ENCODE peak calls at places on chromosomes 12 and 14, in seven cellular contexts. B is K562, A is right lobe of liver, J is endothelial cell of umbilical vein, I is gastrocnemius medialis, M is suprapubic skin, Q is esophagus muscularis mucosa. E is an unnamed sample.

GRCh38 chr14:104385189-104386135 is 194.1 kb upstream of the C14orf180 start:
- DNase-seq in B (no peak), A (no peak), J (no peak), I (no peak), M (peak; percentile 44), Q (no peak), E (no peak)

GRCh38 chr12:112750971-112751370 is 40.6 kb upstream of the RPH3A start:
- DNase-seq in B (no peak), A (no peak), J (no peak), I (no peak), M (no peak), Q (no peak), E (no peak)

GRCh38 chr14:72583316-72584272 is 310.3 kb downstream of the DPF3 start:
- DNase-seq in B (no peak), A (no peak), J (no peak), I (no peak), M (no peak), Q (no peak), E (no peak)

GRCh38 chr14:87575378-87575777 is 417.6 kb downstream of the GALC start:
- DNase-seq in B (no peak), A (no peak), J (no peak), I (no peak), M (no peak), Q (no peak), E (no peak)

GRCh38 chr12:26126340-26127284 is 1.8 kb upstream of the BHLHE41 start:
- DNase-seq in B (peak; percentile 51), A (peak; percentile 78), J (peak; percentile 64), I (peak; percentile 89), M (peak; percentile 89), Q (peak; percentile 95), E (peak; percentile 34)

GRCh38 chr12:120468846-120469449 is 600 bp downstream of the SRSF9 start:
- DNase-seq in B (peak; percentile 92), A (peak; percentile 59), J (peak; percentile 47), I (no peak), M (peak; percentile 68), Q (no peak), E (no peak)

GRCh38 chr12:109927622-109928021 is 27.5 kb downstream of the TCHP start:
- DNase-seq in B (peak; percentile 71), A (no peak), J (peak; percentile 47), I (no peak), M (peak; percentile 59), Q (no peak), E (no peak)

GRCh38 chr14:105055736-105056302 is 9.4 kb downstream of the GPR132 start:
- DNase-seq in B (no peak), A (no peak), J (no peak), I (no peak), M (no peak), Q (no peak), E (no peak)

GRCh38 chr12:7090222-7090998 is 1.8 kb downstream of the C1R start:
- DNase-seq in B (no peak), A (peak; percentile 41), J (no peak), I (no peak), M (peak; percentile 62), Q (no peak), E (no peak)

GRCh38 chr12:64400041-64400440 is 4.2 kb upstream of the XPOT start:
- DNase-seq in B (no peak), A (no peak), J (no peak), I (no peak), M (no peak), Q (no peak), E (no peak)

GRCh38 chr14:69281450-69282169 is 21.7 kb downstream of the GALNT16 start:
- DNase-seq in B (no peak), A (no peak), J (no peak), I (no peak), M (no peak), Q (no peak), E (no peak)

GRCh38 chr14:68418192-68419118 is 374.4 kb downstream of the ZFP36L1 start:
- DNase-seq in B (no peak), A (no peak), J (no peak), I (no peak), M (no peak), Q (no peak), E (no peak)

GRCh38 chr12:57609781-57610552 is 1.3 kb upstream of the ARHGEF25 start:
- DNase-seq in B (no peak), A (no peak), J (no peak), I (no peak), M (no peak), Q (no peak), E (no peak)

GRCh38 chr12:65911321-65911720 is 87.0 kb downstream of the HMGA2 start:
- DNase-seq in B (no peak), A (no peak), J (peak; percentile 77), I (no peak), M (no peak), Q (no peak), E (no peak)

GRCh38 chr14:91380610-91381371 is 36.8 kb downstream of the CCDC88C start:
- DNase-seq in B (no peak), A (no peak), J (peak; percentile 19), I (no peak), M (no peak), Q (no peak), E (no peak)

GRCh38 chr14:73245401-73246325 is 8.4 kb downstream of the PAPLN start:
- DNase-seq in B (peak; percentile 82), A (peak; percentile 69), J (peak; percentile 39), I (no peak), M (no peak), Q (no peak), E (no peak)

GRCh38 chr12:107622005-107622404 is 63.6 kb upstream of the PWP1 start:
- DNase-seq in B (peak; percentile 71), A (no peak), J (no peak), I (no peak), M (no peak), Q (no peak), E (no peak)

GRCh38 chr12:46446645-46447044 is 74.1 kb upstream of the SLC38A2 start:
- DNase-seq in B (no peak), A (no peak), J (peak; percentile 76), I (no peak), M (no peak), Q (no peak), E (no peak)

GRCh38 chr12:78038541-78038940 is 207.8 kb downstream of the NAV3 start:
- DNase-seq in B (no peak), A (no peak), J (no peak), I (no peak), M (no peak), Q (no peak), E (no peak)

GRCh38 chr12:55698241-55698955 is 9.3 kb downstream of the ITGA7 start:
- DNase-seq in B (no peak), A (no peak), J (no peak), I (no peak), M (peak; percentile 55), Q (no peak), E (no peak)

GRCh38 chr12:55700255-55701018 is 7.3 kb downstream of the ITGA7 start:
- DNase-seq in B (no peak), A (no peak), J (no peak), I (no peak), M (peak; percentile 54), Q (no peak), E (no peak)

GRCh38 chr12:55699471-55700055 is 8.1 kb downstream of the ITGA7 start:
- DNase-seq in B (no peak), A (no peak), J (no peak), I (no peak), M (peak; percentile 36), Q (no peak), E (no peak)

GRCh38 chr12:55697686-55698085 is 10.0 kb downstream of the ITGA7 start:
- DNase-seq in B (no peak), A (no peak), J (no peak), I (no peak), M (peak; percentile 43), Q (no peak), E (no peak)

GRCh38 chr12:55698965-55699364 is 8.7 kb downstream of the ITGA7 start:
- DNase-seq in B (no peak), A (no peak), J (no peak), I (no peak), M (peak; percentile 39), Q (no peak), E (no peak)
- H3K27ac ChIP-seq in B (no peak overlapping the region), A (no peak overlapping the region), J (no peak overlapping the region), I (peak overlapping the region; percentile 88), M (no peak overlapping the region), Q (peak overlapping the region; percentile 100), E (no peak overlapping the region)

GRCh38 chr12:105257321-105257728 is 21.4 kb upstream of the APPL2 start:
- DNase-seq in B (no peak), A (no peak), J (peak; percentile 14), I (no peak), M (no peak), Q (no peak), E (no peak)

GRCh38 chr12:105262461-105263184 is 26.6 kb upstream of the APPL2 start:
- DNase-seq in B (no peak), A (no peak), J (no peak), I (no peak), M (no peak), Q (peak; percentile 21), E (no peak)

GRCh38 chr12:105259226-105259625 is 23.3 kb upstream of the APPL2 start:
- DNase-seq in B (no peak), A (no peak), J (no peak), I (no peak), M (no peak), Q (no peak), E (no peak)

GRCh38 chr12:105264771-105265170 is 28.8 kb upstream of the APPL2 start:
- DNase-seq in B (no peak), A (no peak), J (no peak), I (no peak), M (no peak), Q (peak; percentile 74), E (no peak)

DNA sequence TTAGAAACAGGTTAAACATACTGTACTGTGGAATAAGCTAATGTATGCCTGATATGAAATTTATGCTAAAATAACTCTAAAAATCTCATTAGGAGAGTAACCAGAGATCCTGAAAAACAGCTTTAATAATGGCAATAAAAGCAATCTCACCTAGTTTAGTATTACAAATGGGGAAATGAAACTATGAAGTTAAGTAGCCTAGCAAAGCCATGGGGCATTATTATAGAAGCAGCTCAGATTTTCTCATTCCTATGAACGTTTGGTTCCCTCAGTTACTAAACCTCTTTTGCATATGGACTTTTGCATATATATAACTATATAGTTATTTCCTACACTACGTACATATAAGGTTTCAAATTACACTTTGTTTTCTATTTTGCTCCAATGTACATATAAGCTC is 25.0 kb upstream of the APPL2 start:
- DNase-seq in B (no peak), A (no peak), J (no peak), I (no peak), M (no peak), Q (no peak), E (no peak)
- TF ChIP-seq POLR2A in B (no peak), A (no peak), J (no peak), I (no peak), M (no peak), Q (no peak), E (no peak)

GRCh38 chr12:48007206-48007605 is 2.9 kb upstream of the COL2A1 start:
- DNase-seq in B (no peak), A (no peak), J (no peak), I (no peak), M (no peak), Q (no peak), E (no peak)
- H3K4me3 ChIP-seq in B (no peak overlapping the region), A (no peak overlapping the region), J (no peak overlapping the region), I (no peak overlapping the region), M (no peak overlapping the region), Q (no peak overlapping the region), E (no peak overlapping the region)

DNA sequence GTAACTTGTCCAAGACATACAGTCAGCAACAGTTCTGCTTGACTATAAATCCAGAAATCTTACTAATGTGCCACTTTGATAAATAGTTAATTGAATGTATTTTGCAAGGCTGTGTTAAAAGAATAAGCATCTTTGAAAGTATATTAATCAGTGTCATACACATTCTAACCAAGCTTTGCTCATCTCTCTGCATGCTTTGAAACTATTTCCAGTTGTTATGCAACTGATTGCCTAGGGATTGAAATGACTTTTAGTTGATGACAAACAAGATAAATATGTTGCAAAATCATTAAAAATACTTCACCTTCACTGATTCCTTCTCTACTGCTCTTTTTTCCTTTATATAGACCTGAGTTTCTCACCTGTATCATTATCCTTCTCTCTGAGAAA is 91.3 kb downstream of the AEBP2 start:
- DNase-seq in B (no peak), A (no peak), J (no peak), I (no peak), M (no peak), Q (no peak), E (no peak)
- H3K27ac ChIP-seq in B (no peak overlapping the region), A (no peak overlapping the region), J (peak overlapping the region; percentile 84), I (no peak overlapping the region), M (no peak overlapping the region), Q (no peak overlapping the region), E (no peak overlapping the region)